ENCODE peak calls at places on chromosome 17, in eight cellular contexts. H is activated naive CD4-positive, alpha-beta T cell treated with Interleukin-2 at 50 U/mL for 16 hours; N is heart right ventricle; Q is pancreas; K is caudate nucleus; S is WTC11; J is activated T-cell treated with anti-CD3 and anti-CD28 coated beads for 48 hours; F is activated T-helper 1 cell treated with anti-CD3 and anti-CD28 coated beads, Interleukin-12 subunit alpha, Interleukin-12 subunit beta, Interleukin-2, Interleukin-4 antibody, amounts not matched to agents 30 ng/mL and 10 ng/mL and 1 ng/mL, durations not matched to agents 14 hours and 24 hours and 36 hours. R is an unnamed sample.

GRCh38 chr17:45346255-45347015 is 29.6 kb upstream of the MAP3K14 start:
- DNase-seq in H (no peak), N (peak), Q (no peak), K (no peak), S (no peak), J (no peak), F (no peak), R (no peak)

GRCh38 chr17:76506408-76507328 is 5.4 kb upstream of the RHBDF2 start:
- DNase-seq in H (peak), N (peak), Q (peak), K (peak), S (peak), J (peak), F (peak), R (peak)

GRCh38 chr17:189444-189843 is 8.0 kb upstream of the DOC2B start:
- DNase-seq in H (peak), N (no peak), Q (no peak), K (no peak), S (no peak), J (no peak), F (no peak), R (no peak)

GRCh38 chr17:39738568-39738901 is 797 bp downstream of the GRB7 start:
- DNase-seq in H (peak), N (no peak), Q (peak), K (no peak), S (peak), J (peak), F (peak), R (peak)

GRCh38 chr17:1762906-1763829 is 1.3 kb downstream of the SERPINF1 start:
- DNase-seq in H (peak), N (peak), Q (no peak), K (no peak), S (no peak), J (no peak), F (no peak), R (no peak)

GRCh38 chr17:63232565-63233310 is 213.4 kb downstream of the CYB561 start:
- DNase-seq in H (no peak), N (no peak), Q (no peak), K (no peak), S (peak), J (no peak), F (no peak), R (no peak)

GRCh38 chr17:75514299-75515228 is 773 bp downstream of the CASKIN2 start:
- DNase-seq in H (no peak), N (no peak), Q (peak), K (peak), S (peak), J (no peak), F (no peak), R (peak)

GRCh38 chr17:81925860-81926450 is 1.6 kb downstream of the MAFG start:
- DNase-seq in H (no peak), N (no peak), Q (no peak), K (no peak), S (no peak), J (no peak), F (no peak), R (no peak)

GRCh38 chr17:62780951-62781350 is 27.2 kb downstream of the MARCHF10 start:
- DNase-seq in H (no peak), N (no peak), Q (no peak), K (no peak), S (no peak), J (no peak), F (no peak), R (no peak)

GRCh38 chr17:19004601-19005441 is at the start of gene FAM83G:
- DNase-seq in H (peak), N (peak), Q (peak), K (no peak), S (peak), J (peak), F (peak), R (peak)

GRCh38 chr17:81396278-81396721 is 1.0 kb downstream of the BAHCC1 start:
- DNase-seq in H (no peak), N (no peak), Q (no peak), K (no peak), S (no peak), J (no peak), F (no peak), R (no peak)

GRCh38 chr17:10803350-10803749 is 549 bp downstream of the TMEM238L start:
- DNase-seq in H (no peak), N (no peak), Q (no peak), K (no peak), S (no peak), J (no peak), F (no peak), R (no peak)

GRCh38 chr17:64328875-64329405 is 61.7 kb downstream of the PECAM1 start:
- DNase-seq in H (no peak), N (no peak), Q (no peak), K (no peak), S (no peak), J (no peak), F (no peak), R (no peak)

GRCh38 chr17:76962858-76963257 is 94.7 kb downstream of the MGAT5B start:
- DNase-seq in H (no peak), N (no peak), Q (no peak), K (no peak), S (no peak), J (no peak), F (no peak), R (no peak)

GRCh38 chr17:70869402-70870085 is 700.2 kb downstream of the KCNJ2 start:
- DNase-seq in H (no peak), N (no peak), Q (no peak), K (no peak), S (no peak), J (no peak), F (no peak), R (no peak)

GRCh38 chr17:31724026-31724425 is 135.0 kb downstream of the COPRS start:
- DNase-seq in H (no peak), N (no peak), Q (no peak), K (no peak), S (no peak), J (no peak), F (no peak), R (peak)

GRCh38 chr17:79619636-79620206 is 8.9 kb upstream of the RBFOX3 start:
- DNase-seq in H (no peak), N (no peak), Q (no peak), K (no peak), S (peak), J (no peak), F (no peak), R (no peak)

GRCh38 chr17:81151039-81151677 is 14.1 kb upstream of the PVALEF start:
- DNase-seq in H (no peak), N (no peak), Q (peak), K (no peak), S (no peak), J (no peak), F (no peak), R (no peak)

GRCh38 chr17:46003907-46004748 is 5.1 kb downstream of the STH start:
- DNase-seq in H (no peak), N (peak), Q (peak), K (peak), S (no peak), J (no peak), F (no peak), R (no peak)